ENCODE peak calls at places on chromosomes 1 and 21, in six cellular contexts. Y is ecto neural progenitor cell; F is lower lobe of right lung; X is HEK293T; N is stimulated activated CD4-positive, alpha-beta T cell treated with anti-CD3 and anti-CD28 coated beads, Interleukin-15, amount 100 ng/mL, for 24 hours; B is erythroblast. G is an unnamed sample.

GRCh38 chr1:203403586-203403985 is 52.7 kb upstream of the FMOD start:
- DNase-seq in Y (no peak), F (no peak), X (no peak), N (no peak), B (no peak), G (no peak)

GRCh38 chr1:145898756-145899155 is 11.1 kb downstream of the ITGA10 start:
- DNase-seq in Y (no peak), F (no peak), X (no peak), N (no peak), B (no peak), G (no peak)

GRCh38 chr1:165403835-165404482 is 41.0 kb downstream of the RXRG start:
- DNase-seq in Y (peak), F (peak), X (peak), N (peak), B (peak), G (peak)

GRCh38 chr1:42737257-42737656 is 2.8 kb downstream of the CLDN19 start:
- DNase-seq in Y (no peak), F (no peak), X (no peak), N (no peak), B (no peak), G (no peak)

GRCh38 chr1:222167111-222167510 is 380.8 kb downstream of the HHIPL2 start:
- DNase-seq in Y (no peak), F (no peak), X (peak), N (peak), B (peak), G (peak)

GRCh38 chr1:30548294-30548693 is 175.1 kb downstream of the MATN1 start:
- DNase-seq in Y (no peak), F (no peak), X (no peak), N (no peak), B (no peak), G (no peak)

GRCh38 chr1:235953801-235954200 is 87.1 kb upstream of the LYST start:
- DNase-seq in Y (no peak), F (no peak), X (no peak), N (no peak), B (no peak), G (peak)

GRCh38 chr1:209398330-209398991 is 185.1 kb upstream of the CAMK1G start:
- DNase-seq in Y (no peak), F (no peak), X (no peak), N (no peak), B (no peak), G (peak)

GRCh38 chr1:30039354-30040080 is 683.9 kb downstream of the MATN1 start:
- DNase-seq in Y (no peak), F (no peak), X (no peak), N (no peak), B (no peak), G (no peak)

GRCh38 chr1:89908294-89908992 is 86.5 kb upstream of the ZNF326 start:
- DNase-seq in Y (no peak), F (no peak), X (no peak), N (no peak), B (no peak), G (peak)

GRCh38 chr1:205246426-205247119 is 18.8 kb downstream of the TMCC2 start:
- DNase-seq in Y (no peak), F (no peak), X (no peak), N (no peak), B (no peak), G (no peak)

GRCh38 chr1:179754031-179754624 is 11.0 kb downstream of the FAM163A start:
- DNase-seq in Y (no peak), F (no peak), X (no peak), N (no peak), B (no peak), G (peak)

GRCh38 chr21:41511858-41512257 is 3.9 kb upstream of the TMPRSS2 start:
- DNase-seq in Y (no peak), F (no peak), X (no peak), N (no peak), B (no peak), G (no peak)

GRCh38 chr1:119762409-119762808 is 6.3 kb downstream of the HMGCS2 start:
- DNase-seq in Y (no peak), F (no peak), X (no peak), N (no peak), B (no peak), G (no peak)

GRCh38 chr1:242586355-242586670 is 61.8 kb upstream of the PLD5 start:
- DNase-seq in Y (no peak), F (no peak), X (no peak), N (no peak), B (no peak), G (no peak)

GRCh38 chr1:24961961-24962861 is 32.1 kb upstream of the RUNX3 start:
- DNase-seq in Y (no peak), F (no peak), X (no peak), N (no peak), B (no peak), G (no peak)

GRCh38 chr1:177909416-177909815 is 60.4 kb downstream of the SEC16B start:
- DNase-seq in Y (no peak), F (no peak), X (no peak), N (no peak), B (no peak), G (no peak)

GRCh38 chr1:38614861-38615260 is 244.7 kb downstream of the RRAGC start:
- DNase-seq in Y (no peak), F (no peak), X (no peak), N (no peak), B (no peak), G (no peak)

GRCh38 chr1:204735042-204735441 is 49.5 kb upstream of the LRRN2 start:
- DNase-seq in Y (no peak), F (no peak), X (no peak), N (no peak), B (no peak), G (no peak)

GRCh38 chr21:30408782-30409494 is 13.1 kb downstream of the KRTAP13-1 start:
- DNase-seq in Y (peak), F (peak), X (peak), N (peak), B (peak), G (peak)

GRCh38 chr1:9289724-9290493 is 2.8 kb upstream of the SPSB1 start:
- DNase-seq in Y (no peak), F (no peak), X (no peak), N (peak), B (peak), G (peak)

GRCh38 chr1:55338448-55338820 is 123.3 kb upstream of the USP24 start:
- DNase-seq in Y (no peak), F (no peak), X (no peak), N (peak), B (no peak), G (no peak)

GRCh38 chr21:27813750-27814149 is 846.9 kb upstream of the ADAMTS5 start:
- DNase-seq in Y (peak), F (no peak), X (peak), N (no peak), B (no peak), G (no peak)

GRCh38 chr1:111542187-111542586 is 38.8 kb upstream of the ADORA3 start:
- DNase-seq in Y (no peak), F (no peak), X (no peak), N (no peak), B (no peak), G (no peak)

GRCh38 chr1:12174789-12175455 is 8.1 kb downstream of the TNFRSF1B start:
- DNase-seq in Y (peak), F (peak), X (no peak), N (no peak), B (peak), G (no peak)

GRCh38 chr1:70042090-70042716 is 163.2 kb downstream of the LRRC40 start:
- DNase-seq in Y (no peak), F (no peak), X (no peak), N (no peak), B (no peak), G (no peak)

GRCh38 chr1:54474500-54475235 is 68.5 kb upstream of the SSBP3 start:
- DNase-seq in Y (peak), F (no peak), X (no peak), N (peak), B (peak), G (peak)

GRCh38 chr1:22281521-22282241 is 138.8 kb upstream of the WNT4 start:
- DNase-seq in Y (peak), F (no peak), X (no peak), N (no peak), B (no peak), G (no peak)

GRCh38 chr1:37997256-37998088 is 7.7 kb upstream of the SF3A3 start:
- DNase-seq in Y (no peak), F (no peak), X (no peak), N (no peak), B (no peak), G (no peak)

GRCh38 chr1:233268389-233269022 is 27.0 kb downstream of the PCNX2 start:
- DNase-seq in Y (no peak), F (no peak), X (no peak), N (no peak), B (no peak), G (no peak)

GRCh38 chr1:7912743-7913557 is 27.7 kb downstream of the TNFRSF9 start:
- DNase-seq in Y (no peak), F (no peak), X (no peak), N (no peak), B (peak), G (no peak)

GRCh38 chr1:61056674-61057439 is 25.5 kb upstream of the NFIA start:
- DNase-seq in Y (peak), F (peak), X (no peak), N (peak), B (peak), G (peak)

GRCh38 chr21:42818328-42818749 is 61.0 kb downstream of the WDR4 start:
- DNase-seq in Y (no peak), F (peak), X (no peak), N (peak), B (peak), G (peak)

GRCh38 chr1:17167783-17168479 is 37.0 kb upstream of the PADI1 start:
- DNase-seq in Y (no peak), F (no peak), X (no peak), N (no peak), B (no peak), G (peak)

GRCh38 chr1:229863651-229864545 is 203.1 kb upstream of the GALNT2 start:
- DNase-seq in Y (no peak), F (no peak), X (no peak), N (no peak), B (no peak), G (no peak)

GRCh38 chr1:227768640-227769039 is 33.4 kb downstream of the SNAP47 start:
- DNase-seq in Y (no peak), F (no peak), X (no peak), N (no peak), B (no peak), G (no peak)